ENCODE peak calls at places on chromosomes 12 and 14, in five cellular contexts. Y, W, H, N and D are unnamed samples.

GRCh38 chr14:24921903-24922302 is 128.0 kb downstream of the STXBP6 start:
- DNase-seq in Y (peak), W (peak), H (peak), N (no peak), D (no peak)

GRCh38 chr14:38389666-38390065 is 133.8 kb upstream of the CLEC14A start:
- DNase-seq in Y (peak), W (no peak), H (peak), N (no peak), D (no peak)

GRCh38 chr14:35480119-35480769 is 53.7 kb upstream of the INSM2 start:
- DNase-seq in Y (peak), W (peak), H (no peak), N (no peak), D (no peak)

GRCh38 chr14:24366664-24367505 is 1.1 kb upstream of the NFATC4 start:
- DNase-seq in Y (peak), W (peak), H (peak), N (peak), D (peak)

GRCh38 chr14:36066636-36067035 is 109.9 kb downstream of the PTCSC3 start:
- DNase-seq in Y (no peak), W (peak), H (no peak), N (no peak), D (no peak)

GRCh38 chr14:104553166-104554087 is 26.1 kb upstream of the C14orf180 start:
- DNase-seq in Y (no peak), W (no peak), H (no peak), N (peak), D (no peak)

GRCh38 chr14:94161979-94162378 is 12.1 kb upstream of the PPP4R4 start:
- DNase-seq in Y (peak), W (no peak), H (no peak), N (no peak), D (no peak)

GRCh38 chr12:121364657-121365265 is 12.6 kb upstream of the ANAPC5 start:
- DNase-seq in Y (peak), W (no peak), H (no peak), N (no peak), D (no peak)

GRCh38 chr12:55738113-55739024 is 4.6 kb upstream of the GDF11 start:
- DNase-seq in Y (peak), W (peak), H (peak), N (peak), D (no peak)

GRCh38 chr14:58272589-58273372 is 25.6 kb upstream of the ARID4A start:
- DNase-seq in Y (peak), W (peak), H (no peak), N (no peak), D (no peak)

GRCh38 chr12:32178341-32179010 is 71.8 kb downstream of the BICD1 start:
- DNase-seq in Y (no peak), W (no peak), H (no peak), N (no peak), D (no peak)

GRCh38 chr14:73754911-73755360 is 40.8 kb upstream of the PNMA1 start:
- DNase-seq in Y (peak), W (no peak), H (no peak), N (no peak), D (no peak)

GRCh38 chr12:20212658-20213387 is 155.5 kb upstream of the PDE3A start:
- DNase-seq in Y (peak), W (peak), H (peak), N (peak), D (peak)

GRCh38 chr14:61287196-61287595 is 6.1 kb upstream of the TMEM30B start:
- DNase-seq in Y (no peak), W (peak), H (no peak), N (no peak), D (no peak)

GRCh38 chr12:12297201-12297830 is 30.5 kb upstream of the LRP6 start:
- DNase-seq in Y (no peak), W (no peak), H (no peak), N (no peak), D (no peak)

GRCh38 chr12:46963977-46964376 is 115.4 kb upstream of the PCED1B start:
- DNase-seq in Y (peak), W (peak), H (peak), N (no peak), D (no peak)

GRCh38 chr12:92130999-92131398 is 14.6 kb downstream of the BTG1 start:
- DNase-seq in Y (no peak), W (no peak), H (no peak), N (no peak), D (no peak)

GRCh38 chr12:132279184-132279889 is 50.1 kb downstream of the GALNT9 start:
- DNase-seq in Y (peak), W (no peak), H (no peak), N (no peak), D (no peak)

DNA sequence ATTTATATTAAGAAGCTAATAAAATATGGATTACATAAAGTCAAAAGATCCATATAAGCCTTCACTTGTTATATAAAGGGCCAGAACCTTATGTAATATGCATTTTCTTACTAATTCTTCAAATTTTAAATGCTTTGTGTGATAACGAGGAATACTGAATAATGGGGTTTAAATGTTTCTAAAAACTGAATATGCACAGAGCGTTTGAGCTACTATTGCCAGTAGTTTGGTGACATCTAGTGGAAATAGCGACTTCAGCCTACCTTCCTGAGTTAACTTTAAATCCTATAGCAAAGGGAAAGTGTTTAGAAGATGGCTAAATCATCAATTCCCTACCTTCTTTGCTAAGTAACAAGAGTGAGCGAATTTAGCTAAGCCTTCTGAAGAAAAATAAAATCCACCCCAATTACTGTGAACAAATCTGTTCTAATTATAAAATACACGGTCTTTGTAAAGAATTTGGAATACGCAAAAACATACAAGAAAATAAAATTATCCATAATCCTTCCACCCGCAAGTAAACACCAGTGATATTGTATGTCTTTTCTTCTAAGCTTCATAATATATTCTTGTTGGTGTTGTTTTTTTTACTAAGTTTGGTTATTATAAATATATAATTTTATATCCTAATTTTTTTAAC is 115.5 kb upstream of the G2E3 start:
- DNase-seq in Y (peak), W (peak), H (peak), N (no peak), D (no peak)
- TF ChIP-seq CTCF in Y (peak), W (peak), H (peak), N (no peak), D (peak)

GRCh38 chr14:74893614-74894091 is 11.9 kb downstream of the DLST start:
- DNase-seq in Y (no peak), W (no peak), H (no peak), N (no peak), D (no peak)
- H3K4me3 ChIP-seq in Y (no peak), W (no peak), H (no peak), N (no peak), D (no peak)

DNA sequence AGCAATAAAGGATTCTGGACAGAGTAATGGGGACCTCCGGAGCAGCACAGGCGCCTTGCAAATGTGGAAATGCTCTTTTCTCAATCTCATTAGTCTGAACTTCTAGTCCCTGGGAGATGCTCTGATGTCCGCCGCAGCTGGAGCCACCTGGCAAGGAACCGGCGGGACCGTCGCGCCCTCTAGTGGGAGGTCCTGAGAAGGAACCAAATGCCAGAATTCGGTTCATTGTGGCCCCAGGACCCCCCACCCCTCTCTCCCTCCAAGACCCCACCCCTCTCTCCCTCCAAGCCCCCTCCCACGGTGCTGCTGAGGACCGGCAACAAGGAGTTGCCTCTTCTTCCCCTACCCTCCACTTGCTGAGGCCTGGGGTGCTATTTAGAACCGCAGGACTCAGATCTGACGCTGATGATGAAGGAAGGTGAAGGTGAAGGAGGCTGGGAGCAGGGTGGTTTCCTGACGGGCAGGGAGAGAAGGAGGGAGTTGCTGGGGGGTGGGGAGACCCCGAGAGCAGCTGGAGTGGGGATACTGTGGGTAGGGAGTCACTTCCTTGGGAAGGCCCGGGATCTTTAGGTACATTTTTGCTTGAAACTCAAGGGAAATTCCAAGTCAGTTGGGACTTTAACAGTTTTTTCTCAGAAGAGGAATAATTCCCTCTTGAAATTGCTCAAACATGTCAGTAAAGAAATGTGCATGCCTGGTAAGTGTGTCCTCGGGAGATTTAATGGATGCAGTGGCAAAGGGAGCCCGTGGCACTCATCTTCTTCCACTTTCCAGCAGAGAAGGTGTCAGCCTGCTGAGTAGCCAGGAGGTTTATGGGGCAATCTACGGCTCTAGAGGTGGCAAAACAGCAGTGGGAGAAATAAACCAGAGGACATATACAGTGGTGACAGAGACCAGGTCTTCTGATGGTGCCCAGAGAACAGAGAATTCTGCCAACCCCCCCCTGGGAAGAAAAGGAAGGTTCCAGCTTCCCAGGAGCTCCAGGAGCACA is 42.6 kb downstream of the SMIM41 start:
- DNase-seq in Y (peak), W (no peak), H (no peak), N (no peak), D (no peak)
- TF ChIP-seq CTCF in Y (peak), W (peak), H (peak), N (peak), D (peak)

GRCh38 chr12:30796508-30796780 is 41.7 kb upstream of the CAPRIN2 start:
- DNase-seq in Y (peak), W (no peak), H (peak), N (no peak), D (no peak)

GRCh38 chr12:30795660-30796507 is 41.1 kb upstream of the CAPRIN2 start:
- DNase-seq in Y (peak), W (peak), H (peak), N (no peak), D (no peak)

GRCh38 chr12:30797689-30798088 is 42.9 kb upstream of the CAPRIN2 start:
- DNase-seq in Y (no peak), W (no peak), H (no peak), N (no peak), D (no peak)

GRCh38 chr12:30795410-30795659 is 40.6 kb upstream of the CAPRIN2 start:
- DNase-seq in Y (no peak), W (no peak), H (no peak), N (no peak), D (no peak)

GRCh38 chr12:30796891-30797371 is 42.2 kb upstream of the CAPRIN2 start:
- DNase-seq in Y (peak), W (peak), H (peak), N (no peak), D (no peak)
- H3K4me3 ChIP-seq in Y (peak), W (peak), H (peak), N (peak), D (peak)

GRCh38 chr12:49288412-49288853 is 6.5 kb upstream of the PRPH start:
- DNase-seq in Y (peak), W (peak), H (peak), N (no peak), D (no peak)
- TF ChIP-seq CTCF in Y (peak), W (peak), H (peak), N (peak), D (peak)

GRCh38 chr12:56931474-56931978 is 2.7 kb downstream of the SDR9C7 start:
- DNase-seq in Y (peak), W (peak), H (peak), N (no peak), D (peak)

GRCh38 chr12:56932146-56932545 is 2.1 kb downstream of the SDR9C7 start:
- DNase-seq in Y (peak), W (no peak), H (no peak), N (no peak), D (no peak)

GRCh38 chr12:56928262-56928661 is 5.9 kb downstream of the SDR9C7 start:
- DNase-seq in Y (no peak), W (no peak), H (no peak), N (no peak), D (no peak)

GRCh38 chr12:56929780-56930179 is 4.4 kb downstream of the SDR9C7 start:
- DNase-seq in Y (no peak), W (no peak), H (no peak), N (no peak), D (no peak)

GRCh38 chr12:56930241-56930640 is 4.0 kb downstream of the SDR9C7 start:
- DNase-seq in Y (no peak), W (no peak), H (no peak), N (no peak), D (no peak)
- H3K4me3 ChIP-seq in Y (no peak), W (no peak), H (no peak), N (no peak), D (no peak)

GRCh38 chr14:63438065-63438757 is 105.0 kb downstream of the PPP2R5E start:
- DNase-seq in Y (peak), W (peak), H (peak), N (peak), D (peak)
- TF ChIP-seq CTCF in Y (peak), W (peak), H (no peak), N (peak), D (no peak)

GRCh38 chr14:51908086-51908485 is 47.7 kb downstream of the GNG2 start:
- DNase-seq in Y (no peak), W (no peak), H (no peak), N (no peak), D (no peak)

GRCh38 chr14:51914310-51914709 is 53.9 kb downstream of the GNG2 start:
- DNase-seq in Y (no peak), W (no peak), H (no peak), N (no peak), D (no peak)

GRCh38 chr14:51917186-51917585 is 56.8 kb downstream of the GNG2 start:
- DNase-seq in Y (no peak), W (no peak), H (no peak), N (no peak), D (no peak)

GRCh38 chr14:51912112-51912786 is 51.8 kb downstream of the GNG2 start:
- DNase-seq in Y (no peak), W (no peak), H (no peak), N (no peak), D (no peak)
- H3K4me3 ChIP-seq in Y (no peak), W (no peak), H (no peak), N (no peak), D (no peak)

GRCh38 chr14:77028384-77029246 is at the start of gene IRF2BPL:
- DNase-seq in Y (peak), W (peak), H (peak), N (peak), D (peak)

GRCh38 chr14:77025744-77026165 is 2.8 kb downstream of the IRF2BPL start:
- DNase-seq in Y (no peak), W (no peak), H (no peak), N (no peak), D (no peak)

GRCh38 chr14:77027538-77028383 is 747 bp downstream of the IRF2BPL start:
- DNase-seq in Y (peak), W (no peak), H (peak), N (peak), D (no peak)

GRCh38 chr14:77026166-77026929 is 2.2 kb downstream of the IRF2BPL start:
- DNase-seq in Y (peak), W (no peak), H (no peak), N (no peak), D (no peak)

DNA sequence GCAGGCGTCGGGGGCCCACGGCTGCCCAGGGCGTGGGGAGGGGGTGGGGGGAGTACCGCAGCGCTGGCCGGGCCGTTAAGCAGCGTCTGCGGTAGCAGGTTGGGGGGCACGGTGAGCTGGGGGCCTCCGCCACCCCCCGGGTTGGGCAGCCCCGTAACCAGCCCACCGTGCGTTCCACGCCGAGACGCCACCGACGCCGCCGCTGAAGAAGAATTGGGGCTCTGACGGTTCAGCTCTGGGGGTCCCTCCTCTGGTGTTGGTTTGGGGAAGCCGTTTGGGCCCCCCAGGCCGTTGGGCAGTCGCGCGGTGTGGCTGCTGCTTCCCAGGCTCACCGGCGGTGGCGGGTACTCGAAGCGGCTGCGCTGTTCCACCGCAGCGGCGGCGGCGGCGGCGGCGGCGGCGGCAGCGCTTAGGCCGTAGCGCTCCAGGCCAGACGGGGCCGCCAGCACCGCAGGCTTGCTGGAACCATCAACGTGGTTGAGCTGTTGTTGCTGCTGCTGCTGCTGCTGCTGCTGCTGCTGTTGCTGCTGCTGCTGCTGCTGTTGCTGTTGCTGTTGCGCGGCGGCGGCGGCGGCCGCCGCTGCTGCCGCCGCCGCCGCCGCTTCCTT is 1.5 kb downstream of the IRF2BPL start:
- DNase-seq in Y (peak), W (no peak), H (no peak), N (no peak), D (no peak)
- TF ChIP-seq CTCF in Y (no peak), W (no peak), H (no peak), N (no peak), D (no peak)

GRCh38 chr12:106310687-106311086 is 8.2 kb downstream of the TCP11L2 start:
- DNase-seq in Y (no peak), W (no peak), H (no peak), N (no peak), D (no peak)
- H3K4me3 ChIP-seq in Y (no peak), W (no peak), H (no peak), N (no peak), D (no peak)